ENCODE peak calls at places on chromosome 22, in six cellular contexts. N is H7, M is fibroblast of lung, S is RKO, K is heart left ventricle, F is hepatic stellate cell. R is an unnamed sample.

GRCh38 chr22:48717883-48718817 is 1109.5 kb downstream of the BRD1 start:
- DNase-seq in N (peak; percentile 66), M (no peak), S (no peak), K (no peak), F (no peak), R (no peak)

GRCh38 chr22:28282346-28282745 is 363.3 kb upstream of the PITPNB start:
- DNase-seq in N (no peak), M (peak; percentile 63), S (no peak), K (no peak), F (no peak), R (no peak)

GRCh38 chr22:29200901-29201300 is 4.8 kb upstream of the EMID1 start:
- DNase-seq in N (peak; percentile 22), M (no peak), S (no peak), K (no peak), F (no peak), R (no peak)

GRCh38 chr22:46592390-46592872 is 27.8 kb upstream of the GRAMD4 start:
- DNase-seq in N (no peak), M (peak; percentile 92), S (no peak), K (peak; percentile 75), F (no peak), R (no peak)

GRCh38 chr22:46744581-46744980 is 6.5 kb upstream of the CERK start:
- DNase-seq in N (no peak), M (no peak), S (no peak), K (no peak), F (no peak), R (peak; percentile 55)

GRCh38 chr22:37427128-37427710 is at the start of gene ELFN2:
- DNase-seq in N (peak; percentile 89), M (peak; percentile 48), S (no peak), K (no peak), F (no peak), R (peak; percentile 43)

GRCh38 chr22:39481595-39481994 is 20.5 kb upstream of the MIEF1 start:
- DNase-seq in N (no peak), M (no peak), S (no peak), K (no peak), F (no peak), R (no peak)

GRCh38 chr22:36379593-36380361 is 8.0 kb downstream of the MYH9 start:
- DNase-seq in N (peak; percentile 58), M (peak; percentile 64), S (no peak), K (no peak), F (peak; percentile 11), R (no peak)

GRCh38 chr22:17035246-17035645 is 27.2 kb upstream of the GAB4 start:
- DNase-seq in N (no peak), M (no peak), S (no peak), K (no peak), F (no peak), R (peak; percentile 57)

GRCh38 chr22:46956498-46957215 is 194.2 kb downstream of the TBC1D22A start:
- DNase-seq in N (no peak), M (no peak), S (no peak), K (no peak), F (no peak), R (peak; percentile 21)

GRCh38 chr22:25843660-25844275 is 101.8 kb downstream of the MYO18B start:
- DNase-seq in N (no peak), M (no peak), S (no peak), K (no peak), F (no peak), R (no peak)

GRCh38 chr22:21444701-21445436 is 22.3 kb upstream of the TMEM191C start:
- DNase-seq in N (no peak), M (no peak), S (no peak), K (no peak), F (no peak), R (peak; percentile 22)

GRCh38 chr22:37457093-37457893 is 28.9 kb downstream of the MFNG start:
- DNase-seq in N (peak; percentile 91), M (peak; percentile 24), S (peak; percentile 23), K (peak; percentile 60), F (peak; percentile 74), R (peak; percentile 89)

GRCh38 chr22:50425179-50425916 is 49.5 kb downstream of the SBF1 start:
- DNase-seq in N (no peak), M (peak; percentile 36), S (no peak), K (no peak), F (no peak), R (no peak)

GRCh38 chr22:37639070-37639760 is at the start of gene SH3BP1:
- DNase-seq in N (peak; percentile 96), M (peak; percentile 21), S (peak; percentile 44), K (no peak), F (peak; percentile 71), R (peak; percentile 59)

GRCh38 chr22:31876156-31877035 is 67.9 kb upstream of the YWHAH start:
- DNase-seq in N (no peak), M (no peak), S (no peak), K (no peak), F (no peak), R (no peak)

GRCh38 chr22:39748877-39749276 is 144.7 kb downstream of the ENTHD1 start:
- DNase-seq in N (no peak), M (peak; percentile 61), S (peak; percentile 9), K (no peak), F (no peak), R (no peak)

GRCh38 chr22:42959472-42960145 is 55.3 kb downstream of the PACSIN2 start:
- DNase-seq in N (no peak), M (peak; percentile 90), S (no peak), K (peak; percentile 72), F (peak; percentile 80), R (peak; percentile 78)

GRCh38 chr22:44200855-44201550 is 20.3 kb downstream of the PARVG start:
- DNase-seq in N (peak; percentile 45), M (no peak), S (no peak), K (no peak), F (no peak), R (no peak)

GRCh38 chr22:35984183-35984710 is 44.4 kb downstream of the RBFOX2 start:
- DNase-seq in N (no peak), M (no peak), S (no peak), K (no peak), F (no peak), R (no peak)

GRCh38 chr22:40469181-40469580 is 98.8 kb downstream of the SGSM3 start:
- DNase-seq in N (no peak), M (no peak), S (no peak), K (no peak), F (no peak), R (no peak)

GRCh38 chr22:21714059-21714770 is 21.4 kb downstream of the YPEL1 start:
- DNase-seq in N (no peak), M (no peak), S (no peak), K (no peak), F (no peak), R (peak; percentile 63)